ENCODE peak calls at places on chromosome 18, in seven cellular contexts. One of them, this sample, is unnamed.
A peak's percentile ranks its signal among the peaks of the same experiment; 100 is the strongest.

GRCh38 chr18:74994502-74995403 is 214.2 kb downstream of the PTGR3 start:
- DNase-seq in stimulated activated CD8-positive, alpha-beta memory T cell treated with anti-CD3 and anti-CD28 coated beads, Interleukin-7, amount 100 ng/mL, for 24 hours: no peak
- DNase-seq in astrocyte of the spinal cord: peak; percentile 10
- DNase-seq in AG09319: no peak
- DNase-seq in NCI-H1092 treated with DMSO at 0.1 percent for 48 hours: peak; percentile 92
- DNase-seq in ACHN: peak; percentile 1
- DNase-seq in RCC 7860: no peak
- DNase-seq in this sample: no peak

GRCh38 chr18:62420513-62421209 is 95.6 kb downstream of the TNFRSF11A start:
- DNase-seq in astrocyte of the spinal cord: peak; percentile 40
- DNase-seq in RCC 7860: peak; percentile 77
- DNase-seq in NCI-H1092 treated with DMSO at 0.1 percent for 48 hours: no peak
- DNase-seq in AG09319: no peak
- DNase-seq in ACHN: peak; percentile 79
- DNase-seq in stimulated activated CD8-positive, alpha-beta memory T cell treated with anti-CD3 and anti-CD28 coated beads, Interleukin-7, amount 100 ng/mL, for 24 hours: peak; percentile 35
- DNase-seq in this sample: no peak

GRCh38 chr18:79510731-79511141 is 115.0 kb downstream of the NFATC1 start:
- DNase-seq in RCC 7860: no peak
- DNase-seq in ACHN: no peak
- DNase-seq in stimulated activated CD8-positive, alpha-beta memory T cell treated with anti-CD3 and anti-CD28 coated beads, Interleukin-7, amount 100 ng/mL, for 24 hours: no peak
- DNase-seq in NCI-H1092 treated with DMSO at 0.1 percent for 48 hours: no peak
- DNase-seq in AG09319: no peak
- DNase-seq in astrocyte of the spinal cord: no peak
- DNase-seq in this sample: peak; percentile 8

GRCh38 chr18:51039138-51040112 is 9.4 kb downstream of the SMAD4 start:
- DNase-seq in stimulated activated CD8-positive, alpha-beta memory T cell treated with anti-CD3 and anti-CD28 coated beads, Interleukin-7, amount 100 ng/mL, for 24 hours: no peak
- DNase-seq in astrocyte of the spinal cord: peak; percentile 29
- DNase-seq in ACHN: no peak
- DNase-seq in RCC 7860: no peak
- DNase-seq in AG09319: no peak
- DNase-seq in NCI-H1092 treated with DMSO at 0.1 percent for 48 hours: no peak
- DNase-seq in this sample: no peak

GRCh38 chr18:49617329-49617695 is 55.5 kb downstream of the LIPG start:
- DNase-seq in NCI-H1092 treated with DMSO at 0.1 percent for 48 hours: no peak
- DNase-seq in AG09319: no peak
- DNase-seq in RCC 7860: no peak
- DNase-seq in ACHN: no peak
- DNase-seq in stimulated activated CD8-positive, alpha-beta memory T cell treated with anti-CD3 and anti-CD28 coated beads, Interleukin-7, amount 100 ng/mL, for 24 hours: no peak
- DNase-seq in astrocyte of the spinal cord: no peak
- DNase-seq in this sample: no peak

GRCh38 chr18:70308555-70309294 is 19.9 kb downstream of the SOCS6 start:
- DNase-seq in AG09319: no peak
- DNase-seq in NCI-H1092 treated with DMSO at 0.1 percent for 48 hours: no peak
- DNase-seq in ACHN: no peak
- DNase-seq in RCC 7860: no peak
- DNase-seq in astrocyte of the spinal cord: no peak
- DNase-seq in stimulated activated CD8-positive, alpha-beta memory T cell treated with anti-CD3 and anti-CD28 coated beads, Interleukin-7, amount 100 ng/mL, for 24 hours: no peak
- DNase-seq in this sample: no peak

GRCh38 chr18:77206676-77207370 is 42.8 kb upstream of the GALR1 start:
- DNase-seq in stimulated activated CD8-positive, alpha-beta memory T cell treated with anti-CD3 and anti-CD28 coated beads, Interleukin-7, amount 100 ng/mL, for 24 hours: no peak
- DNase-seq in NCI-H1092 treated with DMSO at 0.1 percent for 48 hours: no peak
- DNase-seq in astrocyte of the spinal cord: peak; percentile 83
- DNase-seq in AG09319: no peak
- DNase-seq in RCC 7860: peak; percentile 59
- DNase-seq in ACHN: no peak
- DNase-seq in this sample: no peak

GRCh38 chr18:75221902-75222301 is 11.3 kb downstream of the TSHZ1 start:
- DNase-seq in RCC 7860: no peak
- DNase-seq in ACHN: no peak
- DNase-seq in astrocyte of the spinal cord: peak; percentile 47
- DNase-seq in NCI-H1092 treated with DMSO at 0.1 percent for 48 hours: peak; percentile 63
- DNase-seq in stimulated activated CD8-positive, alpha-beta memory T cell treated with anti-CD3 and anti-CD28 coated beads, Interleukin-7, amount 100 ng/mL, for 24 hours: no peak
- DNase-seq in AG09319: no peak
- DNase-seq in this sample: no peak

GRCh38 chr18:56890632-56891031 is 239.5 kb downstream of the WDR7 start:
- DNase-seq in RCC 7860: peak; percentile 89
- DNase-seq in NCI-H1092 treated with DMSO at 0.1 percent for 48 hours: no peak
- DNase-seq in stimulated activated CD8-positive, alpha-beta memory T cell treated with anti-CD3 and anti-CD28 coated beads, Interleukin-7, amount 100 ng/mL, for 24 hours: no peak
- DNase-seq in astrocyte of the spinal cord: peak; percentile 94
- DNase-seq in ACHN: peak; percentile 85
- DNase-seq in AG09319: peak; percentile 16
- DNase-seq in this sample: no peak

GRCh38 chr18:77733292-77733903 is 483.8 kb downstream of the GALR1 start:
- DNase-seq in ACHN: no peak
- DNase-seq in astrocyte of the spinal cord: no peak
- DNase-seq in RCC 7860: no peak
- DNase-seq in AG09319: no peak
- DNase-seq in stimulated activated CD8-positive, alpha-beta memory T cell treated with anti-CD3 and anti-CD28 coated beads, Interleukin-7, amount 100 ng/mL, for 24 hours: no peak
- DNase-seq in NCI-H1092 treated with DMSO at 0.1 percent for 48 hours: no peak
- DNase-seq in this sample: no peak

GRCh38 chr18:63376493-63377053 is 9.6 kb upstream of the KDSR start:
- DNase-seq in ACHN: no peak
- DNase-seq in RCC 7860: no peak
- DNase-seq in AG09319: no peak
- DNase-seq in stimulated activated CD8-positive, alpha-beta memory T cell treated with anti-CD3 and anti-CD28 coated beads, Interleukin-7, amount 100 ng/mL, for 24 hours: no peak
- DNase-seq in astrocyte of the spinal cord: no peak
- DNase-seq in NCI-H1092 treated with DMSO at 0.1 percent for 48 hours: no peak
- DNase-seq in this sample: no peak

GRCh38 chr18:28801876-28802275 is 624.9 kb upstream of the CDH2 start:
- DNase-seq in RCC 7860: no peak
- DNase-seq in ACHN: no peak
- DNase-seq in astrocyte of the spinal cord: no peak
- DNase-seq in stimulated activated CD8-positive, alpha-beta memory T cell treated with anti-CD3 and anti-CD28 coated beads, Interleukin-7, amount 100 ng/mL, for 24 hours: no peak
- DNase-seq in NCI-H1092 treated with DMSO at 0.1 percent for 48 hours: no peak
- DNase-seq in AG09319: no peak
- DNase-seq in this sample: no peak

GRCh38 chr18:2846241-2846637 is 567 bp upstream of the EMILIN2 start:
- DNase-seq in ACHN: no peak
- DNase-seq in stimulated activated CD8-positive, alpha-beta memory T cell treated with anti-CD3 and anti-CD28 coated beads, Interleukin-7, amount 100 ng/mL, for 24 hours: no peak
- DNase-seq in AG09319: no peak
- DNase-seq in RCC 7860: no peak
- DNase-seq in astrocyte of the spinal cord: peak; percentile 66
- DNase-seq in NCI-H1092 treated with DMSO at 0.1 percent for 48 hours: no peak
- DNase-seq in this sample: no peak

GRCh38 chr18:79856119-79857080 is 58.7 kb downstream of the KCNG2 start:
- DNase-seq in RCC 7860: no peak
- DNase-seq in ACHN: no peak
- DNase-seq in NCI-H1092 treated with DMSO at 0.1 percent for 48 hours: peak; percentile 36
- DNase-seq in stimulated activated CD8-positive, alpha-beta memory T cell treated with anti-CD3 and anti-CD28 coated beads, Interleukin-7, amount 100 ng/mL, for 24 hours: no peak
- DNase-seq in AG09319: no peak
- DNase-seq in astrocyte of the spinal cord: no peak
- DNase-seq in this sample: no peak

GRCh38 chr18:54269924-54270844 is 867 bp downstream of the POLI start:
- DNase-seq in stimulated activated CD8-positive, alpha-beta memory T cell treated with anti-CD3 and anti-CD28 coated beads, Interleukin-7, amount 100 ng/mL, for 24 hours: no peak
- DNase-seq in ACHN: peak; percentile 50
- DNase-seq in AG09319: no peak
- DNase-seq in NCI-H1092 treated with DMSO at 0.1 percent for 48 hours: peak; percentile 65
- DNase-seq in RCC 7860: peak; percentile 67
- DNase-seq in astrocyte of the spinal cord: peak; percentile 47
- DNase-seq in this sample: no peak

GRCh38 chr18:26133652-26134051 is at the start of gene PSMA8:
- DNase-seq in stimulated activated CD8-positive, alpha-beta memory T cell treated with anti-CD3 and anti-CD28 coated beads, Interleukin-7, amount 100 ng/mL, for 24 hours: peak; percentile 8
- DNase-seq in NCI-H1092 treated with DMSO at 0.1 percent for 48 hours: no peak
- DNase-seq in ACHN: no peak
- DNase-seq in astrocyte of the spinal cord: no peak
- DNase-seq in RCC 7860: no peak
- DNase-seq in AG09319: no peak
- DNase-seq in this sample: no peak

This sample was measured in omental fat pad.